ENCODE peak calls at places on chromosomes 6 and 20, in five cellular contexts. X is mammary epithelial cell, B is prostate gland, J is testis, M is fibroblast of lung. Q is an unnamed sample. For H3K4me1 and H3K27me3, the result is how much of the 10 kb centered on the place peaks cover.

GRCh38 chr6:1190361-1190760 is 121.5 kb upstream of the FOXQ1 start:
- DNase-seq in J (no peak), B (no peak), M (peak), X (peak), Q (no peak)

GRCh38 chr6:150925655-150925928 is 60.1 kb downstream of the MTHFD1L start:
- DNase-seq in J (no peak), B (no peak), X (no peak), M (no peak), Q (no peak)

GRCh38 chr6:131182991-131183425 is 47.7 kb downstream of the AKAP7 start:
- DNase-seq in B (no peak), X (no peak), J (no peak), M (peak), Q (no peak)

GRCh38 chr6:52102330-52102932 is 15.0 kb upstream of the PKHD1 start:
- DNase-seq in X (no peak), J (no peak), M (no peak), B (no peak), Q (no peak)

GRCh38 chr6:1285589-1286340 is 26.1 kb upstream of the FOXQ1 start:
- DNase-seq in X (peak), B (no peak), M (peak), J (no peak), Q (peak)

GRCh38 chr20:6104493-6105188 is 18.2 kb downstream of the FERMT1 start:
- DNase-seq in M (peak), J (no peak), B (no peak), X (no peak), Q (no peak)

GRCh38 chr20:64116016-64116415 is 8.7 kb upstream of the NPBWR2 start:
- DNase-seq in M (no peak), B (no peak), X (no peak), J (peak), Q (peak)

GRCh38 chr6:1607236-1607556 is 2.5 kb upstream of the FOXC1 start:
- DNase-seq in J (no peak), X (no peak), B (no peak), M (peak), Q (no peak)

GRCh38 chr20:32823078-32823477 is 3.3 kb downstream of the MAPRE1 start:
- DNase-seq in X (peak), M (peak), J (peak), B (no peak), Q (no peak)

GRCh38 chr6:126266664-126267063 is 73.3 kb upstream of the CENPW start:
- DNase-seq in J (no peak), B (no peak), M (no peak), X (no peak), Q (no peak)

GRCh38 chr6:71419954-71420692 is 131.5 kb downstream of the OGFRL1 start:
- DNase-seq in J (peak), M (peak), B (peak), X (no peak), Q (peak)

GRCh38 chr6:79630883-79631799 is at the start of gene SH3BGRL2:
- DNase-seq in J (peak), X (peak), B (peak), M (peak), Q (peak)
- H3K4me1 ChIP-seq in J (under half), X (under half), B (under half), M (under half), Q (under half)

DNA sequence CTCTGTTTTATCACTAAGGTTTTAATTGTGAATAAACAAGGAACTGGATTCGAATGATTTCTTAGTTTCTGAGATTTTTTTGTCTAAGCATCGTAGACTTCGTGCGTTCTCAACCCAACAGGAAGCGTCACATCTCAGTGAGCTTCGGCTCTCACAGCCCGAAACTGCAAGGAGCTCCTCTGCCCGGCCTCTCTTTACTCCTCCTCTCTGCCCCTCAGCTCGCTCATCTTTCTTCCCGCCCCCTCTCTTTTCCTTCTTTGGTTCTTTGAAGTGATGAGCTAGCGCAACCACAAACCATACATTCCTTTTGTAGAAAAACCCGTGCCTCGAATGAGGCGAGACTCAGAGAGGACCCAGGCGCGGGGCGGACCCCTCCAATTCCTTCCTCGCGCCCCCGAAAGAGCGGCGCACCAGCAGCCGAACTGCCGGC is 480 bp upstream of the NT5E start:
- DNase-seq in X (peak), J (peak), M (peak), B (no peak), Q (peak)
- H3K27me3 ChIP-seq in X (under half), J (under half), M (under half), B (under half), Q (under half)

DNA sequence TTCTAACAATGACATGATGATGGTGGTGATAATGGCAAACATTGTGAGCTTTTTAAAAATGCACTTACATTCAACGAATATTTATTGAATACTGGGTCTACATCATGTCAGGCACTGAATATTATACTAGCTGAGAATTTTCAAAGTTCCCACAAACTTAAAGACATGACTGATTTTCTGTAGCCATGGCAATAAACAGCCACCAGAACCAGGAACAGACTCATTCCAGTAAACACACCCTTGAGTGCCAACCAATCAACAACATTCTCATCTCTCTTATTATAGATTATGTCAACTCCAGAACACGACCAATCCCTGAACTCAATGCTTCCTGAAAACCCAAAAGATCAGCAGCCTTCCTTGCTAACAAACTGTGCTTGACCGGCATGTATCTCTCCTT is 212.4 kb upstream of the RUNX2 start:
- DNase-seq in J (no peak), M (peak), X (peak), B (no peak), Q (no peak)
- H3K27ac ChIP-seq in J (no peak), M (no peak), X (no peak), B (no peak), Q (no peak)

GRCh38 chr20:46046588-46047310 is 17.7 kb downstream of the SLC12A5 start:
- DNase-seq in X (no peak), J (no peak), M (no peak), B (no peak), Q (no peak)

GRCh38 chr20:46040902-46041535 is 12.0 kb downstream of the SLC12A5 start:
- DNase-seq in X (peak), B (no peak), J (peak), M (peak), Q (peak)

GRCh38 chr20:46043556-46043955 is 14.5 kb downstream of the SLC12A5 start:
- DNase-seq in J (no peak), M (no peak), B (no peak), X (no peak), Q (no peak)

GRCh38 chr20:46047821-46048220 is 18.8 kb downstream of the SLC12A5 start:
- DNase-seq in M (no peak), J (no peak), B (no peak), X (no peak), Q (no peak)

DNA sequence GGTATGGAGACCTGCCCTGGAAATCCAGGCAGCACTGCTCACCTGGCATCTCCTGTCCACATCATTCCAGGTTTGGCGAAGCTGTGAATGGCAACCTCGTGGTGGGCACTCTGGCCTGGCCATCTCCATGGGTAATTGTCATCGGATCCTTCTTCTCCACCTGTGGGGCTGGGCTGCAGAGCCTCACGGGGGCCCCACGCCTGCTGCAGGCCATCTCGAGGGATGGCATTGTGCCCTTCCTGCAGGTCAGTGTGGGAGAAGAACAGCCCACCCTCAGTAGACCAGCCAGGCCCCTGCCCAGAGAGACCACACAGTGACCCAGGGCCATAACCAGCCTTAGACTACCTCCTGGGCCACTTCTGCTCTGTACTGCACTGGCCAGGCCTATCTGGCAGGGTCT is 15.9 kb downstream of the SLC12A5 start:
- DNase-seq in J (no peak), X (no peak), B (no peak), M (no peak), Q (no peak)
- H3K4me1 ChIP-seq in J (under half), X (under half), B (under half), M (under half), Q (under half)

GRCh38 chr20:63059684-63060056 is 52.9 kb upstream of the BHLHE23 start:
- DNase-seq in J (no peak), B (no peak), M (no peak), X (no peak), Q (no peak)
- H3K27me3 ChIP-seq in J (under half), B (under half), M (under half), X (under half), Q (under half)

GRCh38 chr6:88142299-88142668 is 23.9 kb downstream of the CNR1 start:
- DNase-seq in J (no peak), X (no peak), M (no peak), B (no peak), Q (no peak)
- H3K27ac ChIP-seq in J (no peak), X (no peak), M (no peak), B (no peak), Q (no peak)

Q was measured in right cardiac atrium.